ENCODE peak calls at places on chromosome 11, in eight cellular contexts. K is adipocyte, C is HFF-Myc, S is AG09319, A is mesenchymal stem cell, P is NCI-H460, F is lower lobe of right lung, T is B cell. G is an unnamed sample.

GRCh38 chr11:93116641-93117577 is 80.9 kb downstream of the SLC36A4 start:
- DNase-seq in K (no peak), C (no peak), S (no peak), A (no peak), P (no peak), F (no peak), T (no peak), G (no peak)

GRCh38 chr11:61923166-61924015 is 6.0 kb upstream of the RAB3IL1 start:
- DNase-seq in K (peak), C (peak), S (peak), A (peak), P (no peak), F (no peak), T (no peak), G (no peak)

GRCh38 chr11:44912270-44912987 is 38.3 kb downstream of the TP53I11 start:
- DNase-seq in K (no peak), C (no peak), S (no peak), A (no peak), P (no peak), F (no peak), T (no peak), G (no peak)

GRCh38 chr11:72751293-72752087 is 718 bp downstream of the ARAP1 start:
- DNase-seq in K (no peak), C (no peak), S (no peak), A (no peak), P (no peak), F (no peak), T (no peak), G (no peak)

GRCh38 chr11:69089258-69089657 is 40.5 kb downstream of the TPCN2 start:
- DNase-seq in K (peak), C (peak), S (peak), A (peak), P (no peak), F (no peak), T (no peak), G (no peak)

GRCh38 chr11:20739004-20739612 is 69.7 kb downstream of the NELL1 start:
- DNase-seq in K (no peak), C (no peak), S (no peak), A (no peak), P (no peak), F (no peak), T (no peak), G (no peak)

GRCh38 chr11:119755351-119756071 is 26.5 kb upstream of the NECTIN1 start:
- DNase-seq in K (no peak), C (no peak), S (no peak), A (no peak), P (no peak), F (no peak), T (no peak), G (no peak)

GRCh38 chr11:65590240-65590738 is 5.3 kb downstream of the KCNK7 start:
- DNase-seq in K (no peak), C (no peak), S (no peak), A (no peak), P (no peak), F (no peak), T (no peak), G (no peak)

GRCh38 chr11:76680517-76681425 is 10.2 kb upstream of the LRRC32 start:
- DNase-seq in K (peak), C (no peak), S (peak), A (peak), P (peak), F (peak), T (peak), G (peak)

GRCh38 chr11:126627376-126627775 is 271.9 kb downstream of the ST3GAL4 start:
- DNase-seq in K (no peak), C (no peak), S (no peak), A (no peak), P (no peak), F (no peak), T (no peak), G (no peak)

GRCh38 chr11:1478011-1478410 is 8.6 kb downstream of the MOB2 start:
- DNase-seq in K (no peak), C (no peak), S (no peak), A (no peak), P (no peak), F (peak), T (no peak), G (no peak)

GRCh38 chr11:105448703-105449079 is 161.2 kb upstream of the GRIA4 start:
- DNase-seq in K (no peak), C (no peak), S (no peak), A (no peak), P (no peak), F (no peak), T (no peak), G (no peak)

GRCh38 chr11:565921-566509 is 5.2 kb downstream of the RASSF7 start:
- DNase-seq in K (peak), C (no peak), S (no peak), A (no peak), P (no peak), F (no peak), T (no peak), G (no peak)

GRCh38 chr11:78791254-78791653 is 216.6 kb upstream of the NARS2 start:
- DNase-seq in K (no peak), C (no peak), S (no peak), A (peak), P (no peak), F (no peak), T (no peak), G (no peak)

GRCh38 chr11:34147581-34147980 is 42.2 kb downstream of the NAT10 start:
- DNase-seq in K (no peak), C (no peak), S (no peak), A (no peak), P (no peak), F (peak), T (no peak), G (no peak)

GRCh38 chr11:83194284-83195175 is 1.0 kb downstream of the ANKRD42 start:
- DNase-seq in K (peak), C (no peak), S (peak), A (peak), P (no peak), F (peak), T (peak), G (no peak)

GRCh38 chr11:43830928-43831440 is 49.6 kb upstream of the ALKBH3 start:
- DNase-seq in K (peak), C (peak), S (peak), A (peak), P (peak), F (no peak), T (no peak), G (peak)

GRCh38 chr11:86984701-86985100 is 29.5 kb upstream of the FZD4 start:
- DNase-seq in K (no peak), C (no peak), S (no peak), A (no peak), P (no peak), F (no peak), T (no peak), G (no peak)

GRCh38 chr11:71446942-71447688 is 1.1 kb downstream of the DHCR7 start:
- DNase-seq in K (peak), C (no peak), S (no peak), A (peak), P (no peak), F (no peak), T (no peak), G (no peak)

GRCh38 chr11:58216476-58216875 is 4.0 kb downstream of the OR1S1 start:
- DNase-seq in K (no peak), C (no peak), S (no peak), A (no peak), P (no peak), F (no peak), T (no peak), G (no peak)

GRCh38 chr11:36431429-36432092 is 78.5 kb downstream of the TRAF6 start:
- DNase-seq in K (peak), C (peak), S (peak), A (peak), P (peak), F (no peak), T (no peak), G (no peak)

GRCh38 chr11:117222991-117223740 is 8.7 kb downstream of the PCSK7 start:
- DNase-seq in K (no peak), C (no peak), S (no peak), A (no peak), P (no peak), F (no peak), T (no peak), G (no peak)

GRCh38 chr11:201936-202335 is 5.3 kb downstream of the BET1L start:
- DNase-seq in K (no peak), C (no peak), S (no peak), A (no peak), P (no peak), F (peak), T (no peak), G (no peak)

GRCh38 chr11:43403357-43404231 is 44.9 kb downstream of the TTC17 start:
- DNase-seq in K (no peak), C (no peak), S (no peak), A (no peak), P (no peak), F (no peak), T (no peak), G (no peak)

GRCh38 chr11:72774499-72774898 is 19.3 kb downstream of the STARD10 start:
- DNase-seq in K (no peak), C (no peak), S (no peak), A (no peak), P (no peak), F (no peak), T (no peak), G (no peak)

G was measured in C1 segment of cervical spinal cord.